ENCODE peak calls at places on chromosomes 16 and 17, in nine cellular contexts. S is cardiac fibroblast, G is astrocyte of the spinal cord, V is fibroblast of pulmonary artery, Y is AG10803, O is endothelial cell of umbilical vein, B is mucosa of descending colon, T is thoracic aorta, Q is cardiac muscle cell. A is an unnamed sample.

GRCh38 chr16:50469744-50470301 is 78.4 kb upstream of the NKD1 start:
- DNase-seq in V (no peak), S (no peak), G (no peak), B (no peak), Q (peak), Y (no peak), O (no peak), T (no peak), A (no peak)

GRCh38 chr17:11986179-11986938 is 10.9 kb downstream of the ZNF18 start:
- DNase-seq in B (no peak), O (no peak), T (no peak), Y (peak), G (peak), V (no peak), Q (no peak), S (no peak), A (no peak)

GRCh38 chr16:83797013-83797412 is 10.8 kb upstream of the HSBP1 start:
- DNase-seq in B (no peak), Q (no peak), T (no peak), Y (no peak), G (no peak), V (no peak), O (no peak), S (no peak), A (no peak)

GRCh38 chr16:11149011-11149616 is 106.9 kb downstream of the SOCS1 start:
- DNase-seq in T (no peak), Y (no peak), B (no peak), O (no peak), V (no peak), G (no peak), Q (no peak), S (peak), A (no peak)

GRCh38 chr16:54335230-54335629 is 48.6 kb upstream of the IRX3 start:
- DNase-seq in Y (peak), Q (no peak), B (no peak), S (peak), G (no peak), T (no peak), O (no peak), V (peak), A (no peak)

GRCh38 chr16:31148896-31149295 is 970 bp downstream of the PRSS36 start:
- DNase-seq in S (no peak), O (no peak), Q (no peak), T (no peak), G (no peak), B (no peak), V (no peak), Y (no peak), A (no peak)

GRCh38 chr17:78013683-78014467 is 55.4 kb downstream of the TNRC6C start:
- DNase-seq in T (no peak), S (peak), G (peak), B (peak), V (peak), Y (peak), Q (peak), O (peak), A (peak)

GRCh38 chr17:62657664-62658063 is 30.2 kb downstream of the MRC2 start:
- DNase-seq in S (no peak), T (no peak), G (no peak), O (no peak), Y (no peak), V (no peak), B (no peak), Q (no peak), A (no peak)

GRCh38 chr16:31537362-31537921 is 9.7 kb downstream of the AHSP start:
- DNase-seq in Q (peak), V (no peak), G (no peak), T (no peak), Y (no peak), S (no peak), B (no peak), O (no peak), A (no peak)

GRCh38 chr17:76402711-76403110 is 18.3 kb downstream of the SPHK1 start:
- DNase-seq in O (no peak), Q (no peak), T (no peak), V (no peak), S (no peak), G (no peak), Y (no peak), B (no peak), A (no peak)

GRCh38 chr17:18225562-18226283 is at the start of gene LLGL1:
- DNase-seq in B (peak), T (no peak), Q (no peak), Y (no peak), G (peak), O (peak), S (no peak), V (no peak), A (no peak)

GRCh38 chr16:24543949-24544348 is 4.6 kb downstream of the RBBP6 start:
- DNase-seq in G (no peak), B (no peak), V (no peak), Y (no peak), Q (no peak), T (no peak), O (peak), S (no peak), A (no peak)

GRCh38 chr17:47810200-47810821 is 11.3 kb downstream of the OSBPL7 start:
- DNase-seq in T (no peak), O (peak), Y (peak), G (peak), V (peak), S (peak), B (peak), Q (peak), A (peak)

GRCh38 chr16:869823-870641 is 69.5 kb upstream of the GNG13 start:
- DNase-seq in B (no peak), O (no peak), Q (no peak), S (no peak), T (no peak), G (no peak), V (no peak), Y (no peak), A (no peak)

GRCh38 chr16:49527621-49528020 is 154.0 kb downstream of the C16orf78 start:
- DNase-seq in B (no peak), Q (no peak), G (peak), O (no peak), Y (no peak), T (no peak), S (no peak), V (peak), A (no peak)

GRCh38 chr17:27216836-27217235 is 77.1 kb upstream of the WSB1 start:
- DNase-seq in G (no peak), Y (no peak), Q (no peak), T (no peak), V (no peak), O (no peak), B (no peak), S (no peak), A (no peak)

GRCh38 chr16:88988980-88989791 is 12.2 kb upstream of the CBFA2T3 start:
- DNase-seq in Y (no peak), B (no peak), V (no peak), Q (no peak), O (no peak), T (no peak), S (no peak), G (no peak), A (no peak)

GRCh38 chr17:40498281-40499084 is 2.9 kb downstream of the TNS4 start:
- DNase-seq in Q (no peak), O (no peak), B (peak), G (no peak), T (no peak), S (no peak), Y (no peak), V (no peak), A (no peak)

GRCh38 chr16:10183606-10183959 is 1.4 kb upstream of the GRIN2A start:
- DNase-seq in Y (no peak), B (no peak), O (no peak), S (no peak), Q (no peak), G (no peak), T (no peak), V (no peak), A (no peak)

GRCh38 chr16:58843675-58844074 is 109.6 kb upstream of the GOT2 start:
- DNase-seq in G (peak), T (no peak), O (peak), S (peak), V (peak), Y (peak), B (no peak), Q (peak), A (no peak)

GRCh38 chr17:19376799-19377198 is 1.5 kb upstream of the MAPK7 start:
- DNase-seq in T (no peak), Y (no peak), Q (no peak), B (peak), V (no peak), G (no peak), S (no peak), O (no peak), A (no peak)

GRCh38 chr17:17354560-17355357 is 51.6 kb downstream of the NT5M start:
- DNase-seq in T (peak), Q (peak), G (peak), S (peak), V (peak), B (peak), Y (peak), O (peak), A (no peak)

GRCh38 chr17:4187076-4187475 is 44.1 kb downstream of the CYB5D2 start:
- DNase-seq in T (no peak), Y (peak), O (no peak), G (no peak), S (no peak), B (no peak), V (no peak), Q (no peak), A (no peak)

GRCh38 chr16:73067671-73068545 is 20.0 kb upstream of the ZFHX3 start:
- DNase-seq in Q (no peak), O (no peak), T (no peak), Y (no peak), B (no peak), V (no peak), G (no peak), S (no peak), A (no peak)

GRCh38 chr16:22618842-22619241 is 108.2 kb downstream of the NPIPB5 start:
- DNase-seq in Q (no peak), G (no peak), B (no peak), T (no peak), V (no peak), Y (no peak), S (no peak), O (no peak), A (no peak)

GRCh38 chr17:29076087-29076486 is 33.1 kb downstream of the PIPOX start:
- DNase-seq in Q (no peak), S (no peak), G (no peak), B (no peak), Y (no peak), O (no peak), V (no peak), T (no peak), A (no peak)

GRCh38 chr16:56262148-56262878 is 71.0 kb downstream of the GNAO1 start:
- DNase-seq in O (no peak), S (no peak), B (no peak), Y (no peak), G (no peak), V (no peak), Q (no peak), T (no peak), A (no peak)

GRCh38 chr17:37820313-37821024 is 75.6 kb upstream of the HNF1B start:
- DNase-seq in S (no peak), Y (no peak), B (no peak), T (no peak), O (no peak), Q (peak), V (no peak), G (no peak), A (no peak)
- H3K4me3 ChIP-seq in S (no peak), Y (no peak), B (no peak), T (no peak), O (no peak), Q (no peak), V (no peak), G (no peak), A (no peak)

DNA sequence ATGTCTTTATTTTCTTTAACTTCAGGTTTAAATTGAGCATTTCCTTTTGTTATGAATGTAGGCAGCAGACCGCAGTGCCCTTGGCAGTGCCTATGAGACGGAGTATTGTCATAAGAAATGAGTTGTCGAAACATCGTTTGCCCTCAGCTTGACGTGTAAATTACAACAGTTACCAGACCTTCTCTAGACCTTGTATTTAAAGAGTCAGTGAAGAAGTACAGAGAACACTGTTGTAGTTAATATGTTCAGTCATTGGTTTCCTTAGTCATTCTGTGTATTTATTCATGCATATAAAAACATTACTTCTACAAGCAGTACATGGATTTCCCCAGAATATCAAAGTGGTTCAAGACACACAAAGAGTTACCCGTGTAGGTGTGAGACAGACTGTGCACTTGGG is 19.0 kb downstream of the IRF8 start:
- DNase-seq in B (no peak), T (no peak), G (no peak), Q (no peak), S (no peak), Y (no peak), V (no peak), O (no peak), A (no peak)
- TF ChIP-seq CTCF in B (no peak), T (no peak), G (no peak), Q (no peak), S (no peak), Y (no peak), V (no peak), O (no peak), A (no peak)

GRCh38 chr16:6122401-6122800 is 1024.8 kb upstream of the EEF2KMT start:
- DNase-seq in O (no peak), V (no peak), B (no peak), Q (no peak), T (no peak), S (no peak), Y (no peak), G (no peak), A (peak)
- H3K4me3 ChIP-seq in O (no peak), V (no peak), B (no peak), Q (no peak), T (no peak), S (no peak), Y (no peak), G (no peak), A (no peak)

DNA sequence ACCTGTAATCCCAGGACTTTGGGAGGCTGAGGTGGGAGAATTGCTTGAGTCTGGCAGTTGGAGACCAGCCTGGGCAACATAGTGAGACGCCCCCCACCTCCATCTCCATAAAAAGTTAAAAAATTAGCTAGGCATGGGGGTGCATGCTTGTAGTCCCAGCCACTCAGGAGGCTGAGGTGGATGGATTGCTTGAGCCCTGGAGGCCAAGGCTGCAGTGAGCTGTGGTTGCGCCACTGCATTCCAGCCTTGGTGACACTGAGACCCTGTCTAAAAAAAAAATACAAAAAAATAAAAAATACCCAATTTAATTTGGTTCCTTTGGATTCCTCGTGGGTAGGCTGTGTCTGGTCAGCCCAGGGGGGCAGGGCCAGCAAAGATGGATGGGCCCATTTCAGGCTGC is 26.1 kb upstream of the TAC4 start:
- DNase-seq in Y (no peak), G (no peak), B (no peak), V (no peak), S (no peak), Q (no peak), T (no peak), O (no peak), A (no peak)
- TF ChIP-seq CTCF in Y (no peak), G (no peak), B (no peak), V (no peak), S (no peak), Q (no peak), T (no peak), O (no peak), A (no peak)

GRCh38 chr17:61418433-61418832 is 18.8 kb downstream of the TBX2 start:
- DNase-seq in Y (no peak), G (no peak), Q (no peak), V (no peak), B (no peak), S (peak), O (no peak), T (no peak), A (no peak)

GRCh38 chr17:61416211-61416539 is 16.5 kb downstream of the TBX2 start:
- DNase-seq in S (peak), Y (no peak), B (no peak), G (no peak), Q (no peak), O (no peak), V (no peak), T (no peak), A (no peak)

GRCh38 chr17:61415374-61416210 is 15.9 kb downstream of the TBX2 start:
- DNase-seq in Q (no peak), B (no peak), V (no peak), G (no peak), T (no peak), S (peak), Y (peak), O (no peak), A (no peak)

GRCh38 chr17:61414936-61415251 is 15.3 kb downstream of the TBX2 start:
- DNase-seq in O (no peak), V (no peak), T (no peak), Q (no peak), Y (no peak), S (no peak), B (no peak), G (no peak), A (no peak)

GRCh38 chr17:61416540-61417363 is 17.1 kb downstream of the TBX2 start:
- DNase-seq in S (peak), V (peak), G (peak), B (peak), O (peak), Y (peak), T (peak), Q (peak), A (peak)
- H3K4me3 ChIP-seq in S (peak), V (peak), G (peak), B (no peak), O (no peak), Y (peak), T (peak), Q (peak), A (peak)

GRCh38 chr16:67177743-67178699 is 5.7 kb downstream of the MATCAP1 start:
- DNase-seq in S (peak), G (peak), Y (peak), B (peak), Q (peak), V (peak), O (peak), T (no peak), A (no peak)
- TF ChIP-seq CTCF in S (peak), G (no peak), Y (no peak), B (no peak), Q (no peak), V (no peak), O (peak), T (peak), A (no peak)

GRCh38 chr17:67440311-67441051 is 63.4 kb downstream of the PITPNC1 start:
- DNase-seq in Q (no peak), T (no peak), Y (peak), S (peak), B (no peak), V (peak), O (no peak), G (no peak), A (no peak)
- H3K4me3 ChIP-seq in Q (no peak), T (no peak), Y (peak), S (no peak), B (no peak), V (no peak), O (no peak), G (no peak), A (peak)

DNA sequence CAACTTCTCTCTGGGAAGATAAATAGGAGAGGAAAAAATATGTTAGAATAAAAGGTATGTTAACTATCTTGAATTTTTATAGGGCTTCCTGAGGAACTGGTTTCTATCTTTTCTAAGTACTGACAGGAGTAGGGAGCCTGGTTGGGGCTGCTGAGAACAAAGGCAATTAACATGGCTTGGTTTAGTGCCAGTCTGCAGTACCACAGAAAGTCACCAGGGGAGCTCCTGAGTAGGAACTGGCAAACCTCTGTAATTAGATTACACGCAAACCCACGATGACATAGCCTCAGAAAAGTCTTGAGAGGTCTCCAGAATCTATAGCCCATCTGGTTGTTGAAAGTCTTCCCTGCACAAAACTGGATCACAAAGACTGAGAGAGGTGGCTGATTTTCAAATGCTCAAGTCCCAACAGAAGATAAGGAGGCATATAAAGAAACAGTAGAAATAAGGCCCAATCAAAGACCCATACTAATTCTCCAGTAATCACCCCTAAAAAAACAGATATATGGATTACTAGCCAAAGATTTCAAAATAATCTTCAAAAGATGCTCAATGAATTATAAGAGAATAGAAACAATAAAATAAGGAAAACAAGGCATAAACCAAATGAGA is 11.7 kb upstream of the CNTNAP4 start:
- DNase-seq in T (no peak), V (peak), G (peak), B (peak), S (peak), Y (no peak), Q (no peak), O (no peak), A (no peak)
- TF ChIP-seq CTCF in T (no peak), V (peak), G (peak), B (peak), S (peak), Y (peak), Q (peak), O (peak), A (peak)